ENCODE peak calls at places on chromosomes 7 and 10, in five cellular contexts. L, O, I, J and D are unnamed samples.

GRCh38 chr10:30607814-30608213 is 21.7 kb downstream of the LYZL2 start:
- DNase-seq in L (no peak), O (no peak), I (no peak), J (no peak), D (no peak)

GRCh38 chr10:31207636-31208035 is 111.4 kb upstream of the ZEB1 start:
- DNase-seq in L (no peak), O (no peak), I (no peak), J (no peak), D (no peak)

GRCh38 chr10:47344996-47345870 is 2.9 kb upstream of the RBP3 start:
- DNase-seq in L (no peak), O (no peak), I (no peak), J (no peak), D (no peak)

GRCh38 chr7:80703272-80703671 is 64.8 kb downstream of the CD36 start:
- DNase-seq in L (no peak), O (no peak), I (no peak), J (no peak), D (no peak)

GRCh38 chr7:151117565-151117964 is 31.3 kb downstream of the AGAP3 start:
- DNase-seq in L (no peak), O (no peak), I (no peak), J (no peak), D (no peak)

GRCh38 chr7:47258798-47259197 is 323.1 kb downstream of the TNS3 start:
- DNase-seq in L (no peak), O (no peak), I (no peak), J (no peak), D (no peak)

GRCh38 chr10:22103701-22104100 is 100.2 kb upstream of the DNAJC1 start:
- DNase-seq in L (no peak), O (peak; percentile 10), I (peak; percentile 55), J (peak; percentile 8), D (no peak)

GRCh38 chr10:64486149-64486548 is 964.9 kb downstream of the REEP3 start:
- DNase-seq in L (no peak), O (no peak), I (no peak), J (no peak), D (no peak)

GRCh38 chr7:156464339-156464738 is 176.2 kb upstream of the RNF32 start:
- DNase-seq in L (no peak), O (no peak), I (no peak), J (no peak), D (no peak)

GRCh38 chr7:66896441-66896840 is 24.6 kb upstream of the TMEM248 start:
- DNase-seq in L (no peak), O (no peak), I (no peak), J (no peak), D (no peak)

GRCh38 chr10:97842658-97843295 is 6.9 kb upstream of the GOLGA7B start:
- DNase-seq in L (no peak), O (peak; percentile 63), I (no peak), J (no peak), D (no peak)

GRCh38 chr10:119412244-119412750 is 130.2 kb downstream of the RGS10 start:
- DNase-seq in L (no peak), O (peak; percentile 96), I (no peak), J (no peak), D (no peak)

GRCh38 chr7:47100815-47101435 is 481.0 kb downstream of the TNS3 start:
- DNase-seq in L (peak; percentile 57), O (peak; percentile 44), I (peak; percentile 81), J (peak; percentile 61), D (peak; percentile 73)

GRCh38 chr7:132116369-132116768 is 459.9 kb downstream of the PLXNA4 start:
- DNase-seq in L (no peak), O (no peak), I (no peak), J (no peak), D (no peak)

GRCh38 chr10:21330628-21331020 is 194.9 kb downstream of the SKIDA1 start:
- DNase-seq in L (no peak), O (no peak), I (no peak), J (no peak), D (no peak)

GRCh38 chr7:151342102-151342646 is 562 bp downstream of the NUB1 start:
- DNase-seq in L (no peak), O (no peak), I (no peak), J (no peak), D (no peak)

GRCh38 chr10:100347568-100348195 is 649 bp downstream of the SCD start:
- DNase-seq in L (no peak), O (peak; percentile 41), I (no peak), J (no peak), D (no peak)

GRCh38 chr10:72072046-72072445 is 16.3 kb downstream of the SPOCK2 start:
- DNase-seq in L (no peak), O (no peak), I (no peak), J (no peak), D (no peak)

GRCh38 chr7:104530243-104530642 is 201.8 kb downstream of the LHFPL3 start:
- DNase-seq in L (no peak), O (peak; percentile 7), I (no peak), J (no peak), D (no peak)

GRCh38 chr10:61791216-61791615 is 110.3 kb upstream of the ARID5B start:
- DNase-seq in L (peak; percentile 9), O (no peak), I (no peak), J (no peak), D (no peak)

GRCh38 chr10:33487014-33487776 is 152.7 kb upstream of the NRP1 start:
- DNase-seq in L (no peak), O (no peak), I (no peak), J (no peak), D (no peak)

GRCh38 chr7:13988011-13988410 is 1.5 kb downstream of the ETV1 start:
- DNase-seq in L (no peak), O (no peak), I (no peak), J (no peak), D (no peak)

GRCh38 chr7:64736575-64736974 is 57.7 kb upstream of the ZNF138 start:
- DNase-seq in L (no peak), O (no peak), I (no peak), J (no peak), D (no peak)

GRCh38 chr7:64729089-64729848 is 63.3 kb downstream of the ZNF107 start:
- DNase-seq in L (no peak), O (no peak), I (no peak), J (no peak), D (no peak)

GRCh38 chr7:64733550-64734240 is 60.5 kb upstream of the ZNF138 start:
- DNase-seq in L (peak; percentile 13), O (peak; percentile 19), I (no peak), J (no peak), D (no peak)
- TF ChIP-seq YY1 in L (no peak), O (no peak), I (no peak), J (no peak), D (no peak)

GRCh38 chr7:925601-926000 is 28.9 kb downstream of the ADAP1 start:
- DNase-seq in L (no peak), O (no peak), I (peak; percentile 44), J (no peak), D (no peak)
- H3K9ac ChIP-seq in L (no peak overlapping the region), O (no peak overlapping the region), I (no peak overlapping the region), J (no peak overlapping the region), D (no peak overlapping the region)

GRCh38 chr7:7203813-7204575 is 21.6 kb downstream of the C1GALT1 start:
- DNase-seq in L (no peak), O (no peak), I (no peak), J (no peak), D (no peak)

GRCh38 chr7:7202375-7202720 is 20.0 kb downstream of the C1GALT1 start:
- DNase-seq in L (no peak), O (no peak), I (no peak), J (no peak), D (no peak)

GRCh38 chr7:7201583-7202374 is 19.4 kb downstream of the C1GALT1 start:
- DNase-seq in L (no peak), O (no peak), I (peak; percentile 59), J (no peak), D (no peak)
- H3K4me3 ChIP-seq in L (no peak overlapping the region), O (no peak overlapping the region), I (peak overlapping the region; percentile 11), J (no peak overlapping the region), D (no peak overlapping the region)

DNA sequence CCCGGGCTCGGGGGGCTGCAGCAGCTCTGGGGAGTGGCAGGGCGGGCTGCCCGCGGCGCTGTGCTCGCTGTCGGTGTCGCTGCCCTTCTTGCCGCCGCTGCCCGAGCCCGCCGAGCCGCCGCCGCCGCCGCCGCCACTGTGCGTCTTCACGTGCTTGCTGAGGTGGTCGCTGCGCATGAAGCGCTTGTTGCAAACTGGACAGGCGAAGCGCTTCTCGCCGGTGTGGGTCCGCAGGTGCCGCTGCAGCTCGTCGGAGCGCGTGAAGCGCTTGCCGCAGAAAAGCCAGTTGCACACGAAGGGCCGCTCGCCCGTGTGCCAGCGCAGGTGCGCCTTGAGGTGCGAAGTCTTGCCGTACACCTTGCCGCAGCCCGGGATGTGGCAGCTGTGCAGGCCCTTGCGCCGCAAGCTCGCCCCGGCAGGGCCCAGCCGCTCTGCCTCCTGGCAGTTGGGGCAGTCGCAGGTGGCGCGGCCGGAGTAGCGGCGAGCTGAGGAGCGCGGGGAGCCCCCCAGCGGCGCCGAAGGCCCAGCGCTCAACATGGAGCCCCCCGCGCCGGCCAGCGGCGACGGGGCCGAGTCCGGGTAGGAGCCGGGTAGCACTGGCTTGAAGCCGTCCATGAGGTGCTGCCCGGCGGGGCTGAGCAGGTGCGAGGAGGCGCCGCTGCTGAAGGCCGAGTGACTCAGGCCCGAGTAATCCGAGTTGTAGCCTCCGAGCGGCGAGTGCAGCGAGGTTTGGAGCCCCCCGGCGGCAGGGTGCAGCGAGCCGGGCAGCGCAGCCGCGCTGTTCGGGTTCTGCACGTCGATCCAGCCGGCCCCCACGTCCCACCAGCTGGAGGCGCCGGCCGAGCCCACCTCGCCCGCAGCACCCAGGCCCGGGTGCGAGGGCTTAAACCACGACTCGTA is 2.1 kb downstream of the SP8 start:
- DNase-seq in L (no peak), O (peak; percentile 62), I (peak; percentile 75), J (no peak), D (no peak)
- TF ChIP-seq YY1 in L (no peak), O (no peak), I (no peak), J (no peak), D (no peak)

GRCh38 chr10:90860790-90861189 is 3.0 kb upstream of the HTR7 start:
- DNase-seq in L (no peak), O (no peak), I (no peak), J (no peak), D (no peak)

GRCh38 chr10:90856964-90857634 is 740 bp downstream of the HTR7 start:
- DNase-seq in L (no peak), O (no peak), I (peak; percentile 67), J (no peak), D (no peak)

GRCh38 chr10:90857635-90858488 is at the start of gene HTR7:
- DNase-seq in L (peak; percentile 16), O (peak; percentile 90), I (peak; percentile 88), J (no peak), D (peak; percentile 27)

GRCh38 chr10:90859321-90859751 is 1.5 kb upstream of the HTR7 start:
- DNase-seq in L (peak; percentile 13), O (no peak), I (no peak), J (peak; percentile 69), D (no peak)

GRCh38 chr10:90858489-90858968 is 690 bp upstream of the HTR7 start:
- DNase-seq in L (no peak), O (peak; percentile 25), I (no peak), J (no peak), D (no peak)
- H3K9ac ChIP-seq in L (no peak overlapping the region), O (peak overlapping the region; percentile 49), I (no peak overlapping the region), J (peak overlapping the region; percentile 70), D (peak overlapping the region; percentile 32)